ENCODE peak calls at places on chromosomes 3 and 15, in four cellular contexts. Z is WTC11, G is AG09319, J is colonic mucosa. Q is an unnamed sample.

GRCh38 chr15:69321041-69321554 is 22.4 kb downstream of the PAQR5 start:
- DNase-seq in Z (no peak), G (no peak), J (peak), Q (no peak)

GRCh38 chr15:68821190-68821897 is 649 bp upstream of the ANP32A start:
- DNase-seq in Z (no peak), G (no peak), J (no peak), Q (no peak)

GRCh38 chr3:15292765-15293522 is 39.4 kb downstream of the SH3BP5 start:
- DNase-seq in Z (no peak), G (no peak), J (no peak), Q (peak)

GRCh38 chr15:71440479-71441071 is 325.3 kb downstream of the THSD4 start:
- DNase-seq in Z (no peak), G (peak), J (no peak), Q (no peak)

GRCh38 chr3:194137314-194138097 is 1.6 kb downstream of the HES1 start:
- DNase-seq in Z (peak), G (no peak), J (peak), Q (peak)

GRCh38 chr3:77412591-77412990 is 372.7 kb downstream of the ROBO2 start:
- DNase-seq in Z (no peak), G (peak), J (no peak), Q (no peak)

GRCh38 chr15:57618325-57618724 is 26.6 kb downstream of the MYZAP start:
- DNase-seq in Z (no peak), G (no peak), J (no peak), Q (no peak)

GRCh38 chr3:113166719-113167492 is 44.5 kb upstream of the BOC start:
- DNase-seq in Z (peak), G (peak), J (no peak), Q (peak)

GRCh38 chr3:179971280-179971679 is 65.5 kb downstream of the PEX5L start:
- DNase-seq in Z (no peak), G (no peak), J (no peak), Q (no peak)

GRCh38 chr3:113070226-113071220 is 79.7 kb downstream of the GTPBP8 start:
- DNase-seq in Z (no peak), G (peak), J (no peak), Q (no peak)

GRCh38 chr3:58666683-58667082 is at the start of gene FAM3D:
- DNase-seq in Z (no peak), G (no peak), J (peak), Q (no peak)

GRCh38 chr15:39946862-39947261 is 12.9 kb downstream of the EIF2AK4 start:
- DNase-seq in Z (no peak), G (no peak), J (no peak), Q (no peak)

GRCh38 chr3:127899769-127900168 is 15.3 kb upstream of the KBTBD12 start:
- DNase-seq in Z (no peak), G (no peak), J (no peak), Q (no peak)
- TF ChIP-seq CTCF in Z (no peak), G (no peak), J (no peak), Q (no peak)

GRCh38 chr3:146159616-146160232 is 1.3 kb downstream of the PLOD2 start:
- DNase-seq in Z (no peak), G (no peak), J (no peak), Q (no peak)

GRCh38 chr3:146160964-146161724 is at the start of gene PLOD2:
- DNase-seq in Z (peak), G (peak), J (peak), Q (peak)

GRCh38 chr3:146161725-146162047 is 702 bp upstream of the PLOD2 start:
- DNase-seq in Z (no peak), G (no peak), J (peak), Q (peak)

GRCh38 chr3:146159037-146159436 is 1.9 kb downstream of the PLOD2 start:
- DNase-seq in Z (no peak), G (no peak), J (no peak), Q (no peak)

GRCh38 chr3:146160233-146160963 is 586 bp downstream of the PLOD2 start:
- DNase-seq in Z (peak), G (no peak), J (peak), Q (peak)
- TF ChIP-seq CTCF in Z (no peak), G (peak), J (peak), Q (peak)

DNA sequence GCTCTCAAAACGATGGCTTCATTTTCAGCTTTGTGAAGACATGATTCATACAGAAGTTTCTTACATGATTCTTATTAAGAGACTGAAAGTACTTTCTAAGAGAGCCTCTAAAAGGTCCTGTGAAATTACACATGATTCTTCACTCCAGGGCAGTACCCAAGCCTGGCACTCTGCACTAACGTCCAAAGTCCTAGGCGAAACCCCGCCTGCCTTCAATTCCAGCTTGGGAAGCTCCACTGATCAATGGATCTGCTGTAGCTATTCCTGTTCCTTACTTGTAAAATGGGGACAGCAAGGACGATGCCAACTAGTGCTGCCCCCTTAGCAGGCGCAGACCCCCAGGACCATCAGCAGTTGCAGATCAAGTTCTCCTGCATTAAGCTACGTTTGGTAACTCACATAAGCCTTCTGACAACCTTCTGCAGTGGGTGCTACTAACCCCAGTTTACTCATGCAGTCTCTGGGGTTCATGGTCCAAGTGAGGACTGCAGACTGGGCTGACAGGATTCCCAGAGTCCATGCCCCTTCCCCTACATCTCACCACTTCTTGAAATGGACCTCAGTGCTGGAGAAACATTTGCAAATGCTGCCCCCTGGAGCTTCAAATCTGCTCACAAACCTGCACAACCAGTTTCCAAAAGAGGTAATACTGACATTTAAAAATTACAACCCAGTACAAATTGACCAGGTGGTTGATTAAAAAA is 10.6 kb downstream of the CHCHD4 start:
- DNase-seq in Z (no peak), G (no peak), J (peak), Q (no peak)
- TF ChIP-seq CTCF in Z (no peak), G (no peak), J (no peak), Q (no peak)

GRCh38 chr15:34619151-34619550 is 35.7 kb upstream of the GOLGA8B start:
- DNase-seq in Z (no peak), G (no peak), J (no peak), Q (no peak)

GRCh38 chr15:34613997-34614396 is 30.5 kb upstream of the GOLGA8B start:
- DNase-seq in Z (no peak), G (no peak), J (no peak), Q (no peak)

GRCh38 chr15:34620122-34620521 is 36.7 kb upstream of the GOLGA8B start:
- DNase-seq in Z (no peak), G (no peak), J (no peak), Q (no peak)

GRCh38 chr15:34618073-34618472 is 34.6 kb upstream of the GOLGA8B start:
- DNase-seq in Z (no peak), G (no peak), J (no peak), Q (no peak)

DNA sequence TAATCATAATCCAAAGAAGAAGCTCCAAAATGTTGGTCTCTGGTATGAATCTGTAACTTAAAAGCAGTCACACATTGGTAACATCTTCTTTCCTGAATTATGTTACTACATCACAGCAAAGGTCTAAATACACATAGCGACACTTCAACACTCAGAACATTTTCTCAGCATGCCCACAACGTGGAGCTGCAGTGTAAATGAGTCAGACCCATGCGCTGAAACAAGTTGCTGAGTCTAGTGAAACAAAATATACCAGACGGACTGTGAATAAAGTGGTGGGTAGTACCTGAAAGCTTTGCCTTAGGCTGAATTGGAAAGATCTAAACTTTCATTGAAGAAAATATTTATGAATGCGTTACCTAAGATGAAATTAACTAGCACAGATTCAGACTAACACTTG is 33.2 kb upstream of the GOLGA8B start:
- DNase-seq in Z (no peak), G (no peak), J (no peak), Q (no peak)
- TF ChIP-seq CTCF in Z (no peak), G (no peak), J (no peak), Q (no peak)

DNA sequence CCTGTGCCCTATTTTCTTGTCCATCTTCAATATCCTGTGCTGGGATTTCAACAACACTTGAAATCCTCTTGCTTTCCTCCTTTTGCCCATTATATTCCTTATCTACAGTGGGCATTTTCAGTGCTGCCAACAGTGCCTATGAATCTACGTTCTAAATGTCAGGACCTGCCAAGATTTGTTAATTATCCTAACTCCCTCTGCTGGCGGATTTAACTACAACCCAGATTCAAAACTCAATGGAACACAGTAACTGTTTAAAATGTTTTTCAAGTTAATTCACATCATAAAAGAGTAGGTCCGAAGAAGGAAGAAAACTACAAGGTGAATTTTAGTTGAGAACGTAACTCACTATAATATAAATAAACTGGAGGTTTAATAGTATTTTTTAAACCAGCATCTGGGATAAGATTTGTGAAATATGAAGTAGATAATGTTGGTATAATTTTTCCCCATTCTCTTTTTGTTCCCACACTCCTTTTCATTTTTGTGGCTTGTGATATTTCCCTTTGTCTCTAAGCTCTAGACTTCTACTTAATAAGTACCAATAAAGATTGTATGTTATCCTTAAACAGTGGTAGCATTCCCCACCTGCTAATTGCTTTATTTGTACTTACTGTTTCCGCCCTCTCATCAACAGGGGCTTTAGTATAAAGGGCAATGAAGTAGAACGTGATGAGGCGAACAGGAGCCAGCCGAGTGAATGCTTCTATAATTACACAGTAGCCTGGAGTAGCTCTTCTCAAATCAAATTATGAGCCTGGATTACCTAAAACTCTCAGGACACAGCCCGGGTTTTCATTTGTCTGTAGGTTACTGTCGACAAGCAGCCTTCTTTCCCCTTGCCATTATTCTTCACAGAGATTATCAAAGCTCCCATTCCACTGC is 302.5 kb upstream of the ATP11B start:
- DNase-seq in Z (no peak), G (no peak), J (peak), Q (no peak)
- TF ChIP-seq CTCF in Z (peak), G (no peak), J (peak), Q (peak)